ENCODE peak calls at places on chromosomes 5 and 9, in seven cellular contexts. Q, I, R, B, M, U and F are unnamed samples.

GRCh38 chr5:98217138-98217537 is 556.3 kb upstream of the RGMB start:
- DNase-seq in Q (no peak), I (no peak), R (no peak), B (no peak), M (no peak), U (no peak), F (no peak)

GRCh38 chr5:14660836-14661235 is 3.7 kb upstream of the OTULIN start:
- DNase-seq in Q (no peak), I (no peak), R (no peak), B (no peak), M (no peak), U (no peak), F (no peak)

GRCh38 chr5:159874308-159874707 is 42.0 kb upstream of the ADRA1B start:
- DNase-seq in Q (no peak), I (no peak), R (no peak), B (no peak), M (no peak), U (no peak), F (no peak)

GRCh38 chr9:127977877-127978647 is 2.7 kb downstream of the EEIG1 start:
- DNase-seq in Q (peak), I (peak), R (no peak), B (peak), M (no peak), U (no peak), F (peak)

GRCh38 chr9:7324031-7324654 is 475.4 kb downstream of the DMAC1 start:
- DNase-seq in Q (no peak), I (no peak), R (no peak), B (no peak), M (no peak), U (no peak), F (no peak)

GRCh38 chr5:16773990-16774389 is 157.2 kb upstream of the RETREG1 start:
- DNase-seq in Q (no peak), I (no peak), R (no peak), B (no peak), M (no peak), U (peak), F (no peak)

GRCh38 chr9:136399176-136400037 is 563 bp downstream of the SNAPC4 start:
- DNase-seq in Q (peak), I (no peak), R (no peak), B (no peak), M (no peak), U (no peak), F (peak)

GRCh38 chr5:121189569-121190305 is 661.9 kb upstream of the FTMT start:
- DNase-seq in Q (no peak), I (no peak), R (no peak), B (no peak), M (no peak), U (no peak), F (no peak)

GRCh38 chr5:114316167-114316566 is 45.7 kb upstream of the KCNN2 start:
- DNase-seq in Q (no peak), I (no peak), R (no peak), B (no peak), M (no peak), U (no peak), F (no peak)

GRCh38 chr9:111180801-111181200 is 142.5 kb upstream of the LPAR1 start:
- DNase-seq in Q (no peak), I (no peak), R (no peak), B (no peak), M (no peak), U (no peak), F (no peak)

GRCh38 chr5:66967102-66967501 is 229.5 kb downstream of the CD180 start:
- DNase-seq in Q (no peak), I (no peak), R (no peak), B (no peak), M (no peak), U (no peak), F (no peak)

GRCh38 chr9:136354592-136355085 is 8.9 kb downstream of the DNLZ start:
- DNase-seq in Q (no peak), I (no peak), R (no peak), B (no peak), M (no peak), U (no peak), F (no peak)

GRCh38 chr9:22256381-22256780 is 190.2 kb upstream of the DMRTA1 start:
- DNase-seq in Q (no peak), I (no peak), R (no peak), B (no peak), M (no peak), U (no peak), F (no peak)

GRCh38 chr9:134438204-134438788 is 112.0 kb downstream of the RXRA start:
- DNase-seq in Q (no peak), I (no peak), R (no peak), B (no peak), M (no peak), U (no peak), F (no peak)

GRCh38 chr5:14724633-14725032 is 60.1 kb downstream of the OTULIN start:
- DNase-seq in Q (peak), I (no peak), R (no peak), B (peak), M (no peak), U (no peak), F (no peak)

GRCh38 chr9:109467936-109468335 is 30.2 kb downstream of the PTPN3 start:
- DNase-seq in Q (peak), I (no peak), R (no peak), B (no peak), M (no peak), U (peak), F (no peak)

GRCh38 chr5:111223790-111224560 is at the start of gene CAMK4:
- DNase-seq in Q (peak), I (peak), R (peak), B (peak), M (peak), U (no peak), F (peak)

GRCh38 chr9:100294341-100294740 is 58.4 kb downstream of the TEX10 start:
- DNase-seq in Q (no peak), I (no peak), R (no peak), B (no peak), M (no peak), U (no peak), F (no peak)

GRCh38 chr9:128992995-128993394 is 35.1 kb downstream of the SH3GLB2 start:
- DNase-seq in Q (no peak), I (no peak), R (no peak), B (no peak), M (no peak), U (no peak), F (no peak)

GRCh38 chr5:1779782-1780620 is 19.6 kb downstream of the MRPL36 start:
- DNase-seq in Q (no peak), I (no peak), R (no peak), B (no peak), M (no peak), U (no peak), F (no peak)

GRCh38 chr5:36373527-36374086 is 71.9 kb upstream of the RANBP3L start:
- DNase-seq in Q (peak), I (no peak), R (no peak), B (peak), M (no peak), U (no peak), F (no peak)

GRCh38 chr9:3768698-3769458 is 243.1 kb upstream of the RFX3 start:
- DNase-seq in Q (no peak), I (no peak), R (no peak), B (peak), M (no peak), U (no peak), F (no peak)

GRCh38 chr9:129544766-129545165 is 76.1 kb downstream of the C9orf50 start:
- DNase-seq in Q (no peak), I (no peak), R (no peak), B (no peak), M (no peak), U (no peak), F (no peak)

GRCh38 chr9:26012797-26013594 is 334.8 kb upstream of the TUSC1 start:
- DNase-seq in Q (no peak), I (no peak), R (no peak), B (no peak), M (no peak), U (no peak), F (no peak)

GRCh38 chr5:82023530-82024095 is 51.8 kb downstream of the ATG10 start:
- DNase-seq in Q (peak), I (no peak), R (no peak), B (no peak), M (no peak), U (no peak), F (no peak)

GRCh38 chr9:121298689-121299112 is 30.7 kb downstream of the GSN start:
- DNase-seq in Q (no peak), I (no peak), R (no peak), B (peak), M (no peak), U (peak), F (peak)

GRCh38 chr9:14993891-14994554 is 83.8 kb upstream of the FREM1 start:
- DNase-seq in Q (no peak), I (no peak), R (no peak), B (no peak), M (no peak), U (no peak), F (no peak)

GRCh38 chr5:10706326-10706725 is 54.7 kb downstream of the DAP start:
- DNase-seq in Q (no peak), I (no peak), R (no peak), B (no peak), M (no peak), U (no peak), F (no peak)

GRCh38 chr9:123725389-123725788 is 204.5 kb downstream of the DENND1A start:
- DNase-seq in Q (no peak), I (no peak), R (no peak), B (no peak), M (no peak), U (no peak), F (no peak)

GRCh38 chr5:57741326-57741725 is 258.7 kb upstream of the ACTBL2 start:
- DNase-seq in Q (no peak), I (no peak), R (no peak), B (no peak), M (no peak), U (no peak), F (no peak)

GRCh38 chr5:163104496-163104895 is 332.9 kb upstream of the CCNG1 start:
- DNase-seq in Q (peak), I (no peak), R (no peak), B (no peak), M (no peak), U (no peak), F (no peak)

GRCh38 chr9:136831002-136831719 is 11.1 kb upstream of the AJM1 start:
- DNase-seq in Q (no peak), I (no peak), R (no peak), B (no peak), M (peak), U (no peak), F (no peak)

GRCh38 chr9:107931071-107931715 is 441.6 kb upstream of the KLF4 start:
- DNase-seq in Q (no peak), I (no peak), R (no peak), B (no peak), M (no peak), U (no peak), F (no peak)

GRCh38 chr5:179526978-179527377 is 23.4 kb upstream of the RUFY1 start:
- DNase-seq in Q (no peak), I (no peak), R (no peak), B (no peak), M (no peak), U (no peak), F (no peak)